ENCODE peak calls at places on chromosomes 2 and 18, in six cellular contexts. F is GM12878, R is coronary artery, Z is OCI-LY7, Q is uterus, M is endodermal cell. U is an unnamed sample.

GRCh38 chr2:23669413-23670244 is 257.3 kb downstream of the ATAD2B start:
- DNase-seq in F (no peak), R (no peak), Z (no peak), Q (peak), M (peak), U (no peak)

GRCh38 chr2:26469092-26469710 is 8.7 kb downstream of the OTOF start:
- DNase-seq in F (peak), R (no peak), Z (peak), Q (no peak), M (peak), U (no peak)

GRCh38 chr2:202883987-202884675 is 12.6 kb upstream of the ICA1L start:
- DNase-seq in F (no peak), R (no peak), Z (no peak), Q (no peak), M (no peak), U (no peak)

GRCh38 chr18:47558110-47558750 is 306.8 kb upstream of the SKOR2 start:
- DNase-seq in F (peak), R (no peak), Z (peak), Q (no peak), M (peak), U (no peak)

GRCh38 chr2:147352775-147353381 is 492.0 kb upstream of the ACVR2A start:
- DNase-seq in F (no peak), R (no peak), Z (no peak), Q (no peak), M (no peak), U (no peak)

GRCh38 chr18:10320848-10321247 is 133.6 kb upstream of the APCDD1 start:
- DNase-seq in F (no peak), R (no peak), Z (no peak), Q (no peak), M (no peak), U (no peak)

GRCh38 chr2:136117909-136118818 is at the start of gene CXCR4:
- DNase-seq in F (no peak), R (no peak), Z (peak), Q (no peak), M (peak), U (no peak)

GRCh38 chr2:48464264-48464663 is 65.7 kb upstream of the STON1 start:
- DNase-seq in F (no peak), R (no peak), Z (no peak), Q (no peak), M (no peak), U (no peak)

GRCh38 chr18:49459404-49460171 is 857 bp downstream of the DYM start:
- DNase-seq in F (no peak), R (no peak), Z (peak), Q (no peak), M (no peak), U (no peak)

GRCh38 chr2:158993721-158994587 is 25.5 kb downstream of the TANC1 start:
- DNase-seq in F (no peak), R (no peak), Z (no peak), Q (no peak), M (no peak), U (no peak)

GRCh38 chr2:84029903-84030559 is 429.0 kb downstream of the SUCLG1 start:
- DNase-seq in F (no peak), R (no peak), Z (no peak), Q (no peak), M (no peak), U (no peak)

GRCh38 chr2:43790118-43790517 is 16.3 kb downstream of the DYNC2LI1 start:
- DNase-seq in F (no peak), R (no peak), Z (no peak), Q (no peak), M (no peak), U (no peak)

GRCh38 chr2:24512404-24512803 is 21.4 kb downstream of the NCOA1 start:
- DNase-seq in F (no peak), R (no peak), Z (no peak), Q (no peak), M (no peak), U (no peak)

GRCh38 chr2:9319338-9319715 is 104.0 kb downstream of the ITGB1BP1 start:
- DNase-seq in F (no peak), R (no peak), Z (no peak), Q (no peak), M (no peak), U (no peak)

GRCh38 chr2:10499911-10500521 is 51.9 kb upstream of the ODC1 start:
- DNase-seq in F (no peak), R (peak), Z (no peak), Q (no peak), M (no peak), U (no peak)

GRCh38 chr2:46818141-46818552 is 97.5 kb downstream of the MCFD2 start:
- DNase-seq in F (no peak), R (peak), Z (no peak), Q (peak), M (peak), U (no peak)

GRCh38 chr2:12982149-12982584 is 265.4 kb downstream of the TRIB2 start:
- DNase-seq in F (no peak), R (no peak), Z (no peak), Q (no peak), M (no peak), U (no peak)

GRCh38 chr2:19911799-19912509 is 10.2 kb upstream of the TTC32 start:
- DNase-seq in F (no peak), R (no peak), Z (no peak), Q (no peak), M (no peak), U (peak)

GRCh38 chr2:224927671-224928173 is 114.5 kb downstream of the DOCK10 start:
- DNase-seq in F (no peak), R (no peak), Z (no peak), Q (no peak), M (no peak), U (no peak)

GRCh38 chr18:31513189-31513907 is 15.4 kb downstream of the DSG2 start:
- DNase-seq in F (no peak), R (no peak), Z (no peak), Q (no peak), M (peak), U (peak)

GRCh38 chr2:174752403-174753037 is 11.8 kb downstream of the CHRNA1 start:
- DNase-seq in F (peak), R (no peak), Z (no peak), Q (no peak), M (no peak), U (no peak)

GRCh38 chr2:67142741-67143140 is 254.4 kb upstream of the ETAA1 start:
- DNase-seq in F (no peak), R (no peak), Z (no peak), Q (no peak), M (no peak), U (no peak)

GRCh38 chr2:26706616-26707473 is 14.3 kb downstream of the KCNK3 start:
- DNase-seq in F (no peak), R (no peak), Z (no peak), Q (no peak), M (peak), U (no peak)

GRCh38 chr2:136131961-136132839 is 14.3 kb upstream of the CXCR4 start:
- DNase-seq in F (peak), R (no peak), Z (peak), Q (no peak), M (no peak), U (no peak)

GRCh38 chr18:43719264-43719795 is 442.0 kb upstream of the SYT4 start:
- DNase-seq in F (no peak), R (no peak), Z (no peak), Q (no peak), M (peak), U (no peak)

GRCh38 chr2:73823916-73824523 is 4.7 kb upstream of the STAMBP start:
- DNase-seq in F (peak), R (no peak), Z (peak), Q (peak), M (no peak), U (no peak)

GRCh38 chr2:35871672-35872071 is 483.9 kb upstream of the CRIM1 start:
- DNase-seq in F (no peak), R (no peak), Z (no peak), Q (no peak), M (peak), U (no peak)

GRCh38 chr2:37663390-37663789 is 8.1 kb downstream of the CDC42EP3 start:
- DNase-seq in F (no peak), R (no peak), Z (no peak), Q (no peak), M (no peak), U (no peak)

GRCh38 chr2:197556456-197556855 is 40.6 kb downstream of the MOB4 start:
- DNase-seq in F (no peak), R (no peak), Z (no peak), Q (no peak), M (no peak), U (no peak)

GRCh38 chr18:7923105-7923504 is 356.0 kb downstream of the PTPRM start:
- DNase-seq in F (no peak), R (no peak), Z (no peak), Q (no peak), M (peak), U (no peak)

GRCh38 chr2:152097291-152098032 is 1.4 kb downstream of the CACNB4 start:
- DNase-seq in F (no peak), R (no peak), Z (no peak), Q (no peak), M (peak), U (no peak)

GRCh38 chr18:24270358-24270936 is 127.2 kb downstream of the OSBPL1A start:
- DNase-seq in F (no peak), R (no peak), Z (no peak), Q (no peak), M (no peak), U (no peak)
- H3K4me3 ChIP-seq in F (no peak), R (peak), Z (no peak), Q (peak), M (peak), U (peak)

GRCh38 chr2:228689049-228689448 is 507.6 kb upstream of the SPHKAP start:
- DNase-seq in F (no peak), R (no peak), Z (no peak), Q (no peak), M (peak), U (no peak)

GRCh38 chr2:228690681-228691080 is 509.2 kb upstream of the SPHKAP start:
- DNase-seq in F (no peak), R (no peak), Z (no peak), Q (no peak), M (peak), U (no peak)

GRCh38 chr2:228688007-228688645 is 506.6 kb upstream of the SPHKAP start:
- DNase-seq in F (no peak), R (no peak), Z (no peak), Q (no peak), M (no peak), U (no peak)
- H3K27ac ChIP-seq in F (no peak), R (no peak), Z (no peak), Q (no peak), M (no peak), U (no peak)

GRCh38 chr2:74876081-74876886 is 42.4 kb downstream of the HK2 start:
- DNase-seq in F (peak), R (no peak), Z (peak), Q (peak), M (peak), U (no peak)
- TF ChIP-seq CTCF in F (peak), R (peak), Z (peak), Q (peak), M (peak), U (peak)

DNA sequence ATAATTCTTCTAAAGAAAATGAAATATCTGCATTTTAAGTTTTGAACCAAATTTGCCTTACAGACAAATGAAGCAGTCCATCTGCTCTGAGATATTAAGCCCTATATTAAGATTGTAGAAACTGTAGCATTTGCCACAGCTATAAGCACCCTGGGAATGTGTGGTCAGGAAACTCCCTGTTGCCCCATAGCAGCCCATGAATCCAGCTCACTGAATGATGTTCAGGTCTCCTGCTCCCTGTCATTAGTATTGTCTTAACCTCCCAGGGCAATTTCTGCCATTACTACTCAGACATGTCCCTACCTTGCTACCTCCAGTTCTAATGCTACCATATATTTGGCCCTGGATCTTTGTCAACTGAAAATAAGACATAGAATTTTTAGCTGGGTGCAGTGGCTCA is 41.1 kb downstream of the CDK15 start:
- DNase-seq in F (no peak), R (no peak), Z (no peak), Q (no peak), M (no peak), U (no peak)
- H3K4me3 ChIP-seq in F (no peak), R (no peak), Z (no peak), Q (no peak), M (no peak), U (no peak)

GRCh38 chr18:57775937-57776336 is 27.2 kb downstream of the ATP8B1 start:
- DNase-seq in F (no peak), R (no peak), Z (no peak), Q (no peak), M (no peak), U (no peak)
- H3K27ac ChIP-seq in F (no peak), R (peak), Z (no peak), Q (peak), M (no peak), U (peak)

GRCh38 chr18:65922103-65922502 is 171.3 kb downstream of the CDH7 start:
- DNase-seq in F (no peak), R (no peak), Z (no peak), Q (no peak), M (no peak), U (no peak)
- TF ChIP-seq CTCF in F (no peak), R (no peak), Z (no peak), Q (no peak), M (no peak), U (no peak)

GRCh38 chr2:222303828-222304736 is 5.3 kb upstream of the PAX3 start:
- DNase-seq in F (no peak), R (no peak), Z (no peak), Q (no peak), M (peak), U (no peak)
- H3K4me3 ChIP-seq in F (no peak), R (peak), Z (no peak), Q (no peak), M (no peak), U (no peak)

DNA sequence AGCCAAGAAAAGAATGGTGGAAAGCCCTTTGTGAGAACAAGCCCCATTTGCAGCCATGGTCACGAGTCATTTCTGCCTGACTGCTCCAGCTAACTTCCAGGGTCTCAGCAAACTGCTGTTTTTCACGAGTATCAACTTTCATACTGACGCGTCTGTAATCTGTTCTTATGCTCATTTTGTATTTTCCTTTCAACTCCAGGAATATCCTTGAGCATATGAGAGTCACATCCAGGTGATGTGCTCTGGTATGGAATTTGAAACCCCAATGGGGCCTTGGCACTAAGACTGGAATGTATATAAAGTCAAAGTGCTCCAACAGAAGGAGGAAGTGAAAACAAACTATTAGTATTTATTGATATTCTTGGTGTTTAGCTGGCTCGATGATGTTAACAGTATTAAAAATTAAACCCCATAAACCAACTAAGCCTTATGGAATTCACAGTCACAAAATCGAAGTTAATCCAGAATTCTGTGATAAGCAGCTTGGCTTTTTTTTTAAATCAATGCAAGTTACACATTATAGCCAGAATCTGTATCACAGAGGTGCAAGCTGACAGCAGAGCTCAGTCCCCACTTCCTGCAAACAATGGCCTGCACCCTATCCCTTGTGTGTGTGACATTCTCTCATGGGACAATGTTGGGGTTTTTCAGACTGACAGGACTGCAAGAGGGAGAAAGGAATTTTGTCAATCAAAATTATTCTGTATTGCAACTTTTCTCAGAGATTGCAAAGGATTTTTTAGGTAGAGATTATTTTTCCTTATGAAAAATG is 26.1 kb downstream of the SLC14A1 start:
- DNase-seq in F (peak), R (no peak), Z (no peak), Q (no peak), M (no peak), U (no peak)
- H3K27ac ChIP-seq in F (peak), R (no peak), Z (no peak), Q (no peak), M (no peak), U (no peak)

U was measured in RWPE2.